ENCODE peak calls at places on chromosomes 4 and X, in seven cellular contexts. H is IMR-90, L is Calu3, J is left lung, T is hepatocyte, O is small intestine, X is right atrium auricular region. C is an unnamed sample.

GRCh38 chr4:159298502-159298901 is 195.6 kb downstream of the RAPGEF2 start:
- DNase-seq in H (peak; percentile 59), L (no peak), J (no peak), T (no peak), O (no peak), X (no peak), C (peak; percentile 24)

GRCh38 chrX:111270339-111270738 is at the start of gene CAPN6:
- DNase-seq in H (peak; percentile 5), L (peak; percentile 9), J (no peak), T (peak; percentile 78), O (no peak), X (no peak), C (no peak)

GRCh38 chrX:96052078-96052477 is 632.6 kb upstream of the DIAPH2 start:
- DNase-seq in H (no peak), L (no peak), J (no peak), T (no peak), O (no peak), X (no peak), C (no peak)

GRCh38 chr4:148076964-148077363 is 345.1 kb downstream of the ARHGAP10 start:
- DNase-seq in H (peak; percentile 77), L (no peak), J (no peak), T (no peak), O (no peak), X (no peak), C (no peak)

GRCh38 chrX:110563276-110563675 is 204.6 kb downstream of the RTL9 start:
- DNase-seq in H (no peak), L (no peak), J (no peak), T (no peak), O (no peak), X (no peak), C (peak; percentile 16)

GRCh38 chr4:87442889-87443288 is 20.5 kb downstream of the NUDT9 start:
- DNase-seq in H (peak; percentile 19), L (no peak), J (no peak), T (no peak), O (no peak), X (no peak), C (no peak)

GRCh38 chr4:76691767-76692689 is 205.9 kb downstream of the SOWAHB start:
- DNase-seq in H (no peak), L (peak; percentile 27), J (no peak), T (no peak), O (peak; percentile 92), X (no peak), C (no peak)

GRCh38 chr4:48752726-48753125 is 27.4 kb downstream of the FRYL start:
- DNase-seq in H (peak; percentile 6), L (no peak), J (no peak), T (no peak), O (no peak), X (no peak), C (no peak)

GRCh38 chrX:79572566-79572965 is 205.4 kb upstream of the ITM2A start:
- DNase-seq in H (no peak), L (no peak), J (no peak), T (no peak), O (no peak), X (no peak), C (no peak)

GRCh38 chrX:155871934-155872333 is 9.2 kb upstream of the VAMP7 start:
- DNase-seq in H (no peak), L (no peak), J (no peak), T (no peak), O (no peak), X (no peak), C (no peak)

GRCh38 chr4:14719053-14719452 is 283.2 kb upstream of the CPEB2 start:
- DNase-seq in H (peak; percentile 7), L (peak; percentile 50), J (peak; percentile 33), T (peak; percentile 36), O (no peak), X (no peak), C (peak; percentile 78)

GRCh38 chr4:16119981-16120380 is 36.2 kb upstream of the PROM1 start:
- DNase-seq in H (no peak), L (no peak), J (no peak), T (no peak), O (no peak), X (no peak), C (no peak)